ENCODE peak calls at places on chromosomes 11 and 22, in seven cellular contexts. One of them, this sample, is unnamed.

GRCh38 chr22:17597217-17597616 is 31.3 kb downstream of the ATP6V1E1 start:
- DNase-seq in H1: no peak
- DNase-seq in HepG2: no peak
- DNase-seq in GM12891: no peak
- DNase-seq in GM12878: no peak
- DNase-seq in SK-N-SH: no peak
- DNase-seq in K562: no peak
- DNase-seq in this sample: no peak

GRCh38 chr11:114263510-114264170 is 32.6 kb upstream of the NNMT start:
- DNase-seq in H1: no peak
- DNase-seq in HepG2: no peak
- DNase-seq in GM12891: no peak
- DNase-seq in GM12878: no peak
- DNase-seq in SK-N-SH: no peak
- DNase-seq in K562: no peak
- DNase-seq in this sample: no peak

GRCh38 chr11:35276396-35276795 is 137.4 kb downstream of the CD44 start:
- DNase-seq in H1: no peak
- DNase-seq in HepG2: no peak
- DNase-seq in GM12891: no peak
- DNase-seq in GM12878: no peak
- DNase-seq in SK-N-SH: no peak
- DNase-seq in K562: no peak
- DNase-seq in this sample: no peak

GRCh38 chr11:116984186-116984585 is 114.0 kb downstream of the SIK3 start:
- DNase-seq in H1: no peak
- DNase-seq in HepG2: peak
- DNase-seq in GM12891: no peak
- DNase-seq in GM12878: no peak
- DNase-seq in SK-N-SH: no peak
- DNase-seq in K562: no peak
- DNase-seq in this sample: no peak

GRCh38 chr22:27892811-27893210 is 26.2 kb downstream of the PITPNB start:
- DNase-seq in H1: no peak
- DNase-seq in HepG2: peak
- DNase-seq in GM12891: no peak
- DNase-seq in GM12878: no peak
- DNase-seq in SK-N-SH: no peak
- DNase-seq in K562: no peak
- DNase-seq in this sample: no peak

GRCh38 chr11:111310088-111310487 is 11.7 kb downstream of the POU2AF3 start:
- DNase-seq in H1: no peak
- DNase-seq in HepG2: no peak
- DNase-seq in GM12891: no peak
- DNase-seq in GM12878: no peak
- DNase-seq in SK-N-SH: no peak
- DNase-seq in K562: no peak
- DNase-seq in this sample: no peak

GRCh38 chr11:118060879-118061278 is 16.0 kb upstream of the TMPRSS4 start:
- DNase-seq in H1: no peak
- DNase-seq in HepG2: no peak
- DNase-seq in GM12891: no peak
- DNase-seq in GM12878: no peak
- DNase-seq in SK-N-SH: no peak
- DNase-seq in K562: peak
- DNase-seq in this sample: no peak

GRCh38 chr22:49510718-49511117 is 317.0 kb downstream of the BRD1 start:
- DNase-seq in H1: no peak
- DNase-seq in HepG2: no peak
- DNase-seq in GM12891: no peak
- DNase-seq in GM12878: no peak
- DNase-seq in SK-N-SH: no peak
- DNase-seq in K562: no peak
- DNase-seq in this sample: no peak

GRCh38 chr22:45460288-45461109 is 42.2 kb upstream of the FBLN1 start:
- DNase-seq in H1: no peak
- DNase-seq in HepG2: no peak
- DNase-seq in GM12891: no peak
- DNase-seq in GM12878: no peak
- DNase-seq in SK-N-SH: peak
- DNase-seq in K562: no peak
- DNase-seq in this sample: no peak

GRCh38 chr11:7577883-7578242 is 64.1 kb downstream of the PPFIBP2 start:
- DNase-seq in H1: no peak
- DNase-seq in HepG2: no peak
- DNase-seq in GM12891: no peak
- DNase-seq in GM12878: no peak
- DNase-seq in SK-N-SH: peak
- DNase-seq in K562: peak
- DNase-seq in this sample: no peak

GRCh38 chr22:32796865-32797573 is 4.5 kb upstream of the TIMP3 start:
- DNase-seq in H1: peak
- DNase-seq in HepG2: peak
- DNase-seq in GM12891: peak
- DNase-seq in GM12878: no peak
- DNase-seq in SK-N-SH: peak
- DNase-seq in K562: peak
- DNase-seq in this sample: peak

GRCh38 chr11:65503606-65503922 is 4.7 kb downstream of the MALAT1 start:
- DNase-seq in H1: no peak
- DNase-seq in HepG2: no peak
- DNase-seq in GM12891: no peak
- DNase-seq in GM12878: no peak
- DNase-seq in SK-N-SH: no peak
- DNase-seq in K562: peak
- DNase-seq in this sample: no peak

GRCh38 chr11:75262436-75262835 is 21.9 kb downstream of the TPBGL start:
- DNase-seq in H1: no peak
- DNase-seq in HepG2: no peak
- DNase-seq in GM12891: no peak
- DNase-seq in GM12878: no peak
- DNase-seq in SK-N-SH: no peak
- DNase-seq in K562: no peak
- DNase-seq in this sample: no peak

GRCh38 chr22:17781319-17782031 is 7.2 kb upstream of the BID start:
- DNase-seq in H1: no peak
- DNase-seq in HepG2: peak
- DNase-seq in GM12891: no peak
- DNase-seq in GM12878: peak
- DNase-seq in SK-N-SH: peak
- DNase-seq in K562: peak
- DNase-seq in this sample: peak

GRCh38 chr11:104583857-104584256 is 314.4 kb downstream of the CASP12 start:
- DNase-seq in H1: no peak
- DNase-seq in HepG2: no peak
- DNase-seq in GM12891: no peak
- DNase-seq in GM12878: no peak
- DNase-seq in SK-N-SH: peak
- DNase-seq in K562: no peak
- DNase-seq in this sample: no peak

GRCh38 chr11:116498161-116498560 is 274.6 kb downstream of the BUD13 start:
- DNase-seq in H1: no peak
- DNase-seq in HepG2: no peak
- DNase-seq in GM12891: no peak
- DNase-seq in GM12878: no peak
- DNase-seq in SK-N-SH: no peak
- DNase-seq in K562: no peak
- DNase-seq in this sample: no peak

GRCh38 chr11:19938051-19938856 is 222.0 kb downstream of the DBX1 start:
- DNase-seq in H1: peak
- DNase-seq in HepG2: peak
- DNase-seq in GM12891: peak
- DNase-seq in GM12878: no peak
- DNase-seq in SK-N-SH: peak
- DNase-seq in K562: peak
- DNase-seq in this sample: peak

GRCh38 chr11:76083563-76084451 is 122.5 kb downstream of the WNT11 start:
- DNase-seq in H1: no peak
- DNase-seq in HepG2: no peak
- DNase-seq in GM12891: no peak
- DNase-seq in GM12878: no peak
- DNase-seq in SK-N-SH: no peak
- DNase-seq in K562: no peak
- DNase-seq in this sample: no peak

GRCh38 chr11:63573881-63574855 is 11.0 kb upstream of the PLAAT2 start:
- DNase-seq in H1: no peak
- DNase-seq in HepG2: peak
- DNase-seq in GM12891: no peak
- DNase-seq in GM12878: no peak
- DNase-seq in SK-N-SH: no peak
- DNase-seq in K562: peak
- DNase-seq in this sample: no peak

GRCh38 chr11:104152941-104153340 is 11.0 kb downstream of the PDGFD start:
- DNase-seq in H1: no peak
- DNase-seq in HepG2: no peak
- DNase-seq in GM12891: no peak
- DNase-seq in GM12878: no peak
- DNase-seq in SK-N-SH: no peak
- DNase-seq in K562: no peak
- DNase-seq in this sample: no peak

GRCh38 chr11:66337103-66337899 is 1.1 kb upstream of the RIN1 start:
- DNase-seq in H1: peak
- DNase-seq in HepG2: no peak
- DNase-seq in GM12891: no peak
- DNase-seq in GM12878: no peak
- DNase-seq in SK-N-SH: peak
- DNase-seq in K562: no peak
- DNase-seq in this sample: no peak

GRCh38 chr11:42043312-42043711 is 583.9 kb upstream of the LRRC4C start:
- DNase-seq in H1: no peak
- DNase-seq in HepG2: no peak
- DNase-seq in GM12891: no peak
- DNase-seq in GM12878: no peak
- DNase-seq in SK-N-SH: no peak
- DNase-seq in K562: no peak
- DNase-seq in this sample: no peak

GRCh38 chr22:37607010-37607911 is 1.4 kb upstream of the GGA1 start:
- DNase-seq in H1: peak
- DNase-seq in HepG2: peak
- DNase-seq in GM12891: peak
- DNase-seq in GM12878: peak
- DNase-seq in SK-N-SH: peak
- DNase-seq in K562: peak
- DNase-seq in this sample: peak

GRCh38 chr11:102553835-102554282 is 23.3 kb upstream of the MMP7 start:
- DNase-seq in H1: no peak
- DNase-seq in HepG2: peak
- DNase-seq in GM12891: no peak
- DNase-seq in GM12878: peak
- DNase-seq in SK-N-SH: no peak
- DNase-seq in K562: no peak
- DNase-seq in this sample: no peak

GRCh38 chr11:126140932-126141291 is 70.5 kb downstream of the RPUSD4 start:
- DNase-seq in H1: no peak
- DNase-seq in HepG2: no peak
- DNase-seq in GM12891: no peak
- DNase-seq in GM12878: no peak
- DNase-seq in SK-N-SH: peak
- DNase-seq in K562: no peak
- DNase-seq in this sample: no peak
- TF ChIP-seq TAF1 in H1: no peak
- TF ChIP-seq TAF1 in HepG2: no peak
- TF ChIP-seq TAF1 in GM12891: no peak
- TF ChIP-seq TAF1 in GM12878: no peak
- TF ChIP-seq TAF1 in SK-N-SH: no peak
- TF ChIP-seq TAF1 in K562: no peak
- TF ChIP-seq TAF1 in this sample: no peak

GRCh38 chr11:46701078-46701654 is 335 bp downstream of the ZNF408 start:
- DNase-seq in H1: no peak
- DNase-seq in HepG2: no peak
- DNase-seq in GM12891: no peak
- DNase-seq in GM12878: no peak
- DNase-seq in SK-N-SH: no peak
- DNase-seq in K562: peak
- DNase-seq in this sample: no peak
- TF ChIP-seq POLR2AphosphoS5 in H1: peak
- TF ChIP-seq POLR2AphosphoS5 in HepG2: peak
- TF ChIP-seq POLR2AphosphoS5 in GM12891: peak
- TF ChIP-seq POLR2AphosphoS5 in GM12878: no peak
- TF ChIP-seq POLR2AphosphoS5 in SK-N-SH: no peak
- TF ChIP-seq POLR2AphosphoS5 in K562: no peak
- TF ChIP-seq POLR2AphosphoS5 in this sample: no peak

DNA sequence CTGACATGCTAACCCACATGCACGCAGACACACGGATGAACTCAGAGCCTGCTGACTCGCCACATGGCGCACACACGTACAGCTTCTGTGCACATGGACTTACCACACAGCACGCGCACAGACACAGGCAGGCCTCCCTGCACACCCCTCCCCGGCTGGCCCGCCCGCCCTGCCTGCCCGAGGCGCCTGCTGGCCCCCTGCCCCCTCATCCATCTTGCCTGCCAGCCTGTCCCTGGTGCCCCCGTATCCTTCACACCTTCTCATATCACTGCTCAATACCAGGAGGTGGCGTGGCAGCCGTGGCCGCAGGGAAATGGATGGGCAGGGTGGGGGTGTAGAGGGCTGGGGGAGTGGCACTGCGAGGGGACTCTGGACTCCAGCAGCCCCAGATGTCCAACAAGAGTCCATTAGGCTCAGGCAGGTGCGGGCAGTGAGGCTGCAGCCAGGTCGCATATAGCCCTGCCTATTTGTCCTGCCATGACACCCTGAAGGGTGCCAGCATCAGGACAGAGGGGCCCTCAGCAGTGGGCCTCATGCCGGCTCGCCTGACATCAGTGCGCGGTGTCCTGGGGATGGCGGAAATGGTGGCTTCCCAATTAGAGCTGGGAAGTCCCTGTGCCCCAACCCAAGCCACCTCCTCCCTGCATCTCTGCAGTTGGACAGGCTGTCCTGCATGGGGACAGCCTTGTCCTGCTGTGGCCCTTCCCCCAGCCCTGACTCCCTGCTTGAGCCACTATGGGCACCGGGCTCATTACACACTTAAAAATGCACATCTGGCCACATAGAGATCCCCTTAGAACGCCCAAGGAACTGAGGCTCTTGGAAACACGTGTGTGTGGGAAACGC is 2.0 kb upstream of the TBX10 start:
- DNase-seq in H1: no peak
- DNase-seq in HepG2: peak
- DNase-seq in GM12891: no peak
- DNase-seq in GM12878: no peak
- DNase-seq in SK-N-SH: no peak
- DNase-seq in K562: no peak
- DNase-seq in this sample: no peak
- TF ChIP-seq TAF1 in H1: no peak
- TF ChIP-seq TAF1 in HepG2: no peak
- TF ChIP-seq TAF1 in GM12891: no peak
- TF ChIP-seq TAF1 in GM12878: no peak
- TF ChIP-seq TAF1 in SK-N-SH: no peak
- TF ChIP-seq TAF1 in K562: no peak
- TF ChIP-seq TAF1 in this sample: no peak

DNA sequence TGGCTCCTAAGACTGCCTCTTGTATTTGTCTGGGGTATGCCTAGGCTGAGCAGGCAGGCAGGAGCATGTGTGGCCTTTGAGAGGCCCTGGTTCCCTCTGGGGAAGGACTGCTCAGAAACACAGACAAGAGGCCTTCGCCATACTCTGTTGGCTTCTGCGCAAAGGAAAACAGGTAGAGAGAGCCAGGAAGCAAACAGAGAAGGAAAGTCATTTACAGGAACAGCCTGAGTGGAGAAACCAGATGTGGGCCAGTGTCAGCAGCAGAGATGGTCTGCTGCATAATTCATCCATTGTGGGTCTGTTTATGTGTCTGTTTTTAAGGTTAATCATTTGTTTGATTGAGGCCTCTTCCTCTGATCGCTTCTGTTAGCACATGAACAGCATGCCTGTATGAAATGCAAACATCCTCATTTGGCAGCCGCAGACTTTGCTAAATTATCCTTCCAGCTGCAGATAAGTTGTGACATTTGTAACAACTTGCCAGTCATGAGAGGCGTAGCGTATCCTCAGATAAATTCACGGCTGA is 119.4 kb downstream of the GALNT18 start:
- DNase-seq in H1: no peak
- DNase-seq in HepG2: no peak
- DNase-seq in GM12891: no peak
- DNase-seq in GM12878: no peak
- DNase-seq in SK-N-SH: peak
- DNase-seq in K562: no peak
- DNase-seq in this sample: no peak
- TF ChIP-seq POLR2AphosphoS5 in H1: no peak
- TF ChIP-seq POLR2AphosphoS5 in HepG2: no peak
- TF ChIP-seq POLR2AphosphoS5 in GM12891: no peak
- TF ChIP-seq POLR2AphosphoS5 in GM12878: no peak
- TF ChIP-seq POLR2AphosphoS5 in SK-N-SH: no peak
- TF ChIP-seq POLR2AphosphoS5 in K562: no peak
- TF ChIP-seq POLR2AphosphoS5 in this sample: no peak

This sample was measured in GM12892.